ENCODE peak calls at places on chromosomes 4 and X, in ten cellular contexts. Y is HCT116, Z is MM.1S, N is mesenchymal stem cell, S is mammary epithelial cell, R is IMR-90, L is endothelial cell of umbilical vein, D is fibroblast of lung, W is H9, F is PC-9. B is an unnamed sample.

GRCh38 chr4:182695009-182695408 is 222.2 kb downstream of the DCTD start:
- DNase-seq in Y (no peak), Z (no peak), N (no peak), S (no peak), R (no peak), L (no peak), D (no peak), W (no peak), F (no peak), B (no peak)

GRCh38 chr4:1964443-1964842 is 44.3 kb downstream of the NELFA start:
- DNase-seq in Y (no peak), Z (no peak), N (no peak), S (no peak), R (no peak), L (no peak), D (no peak), W (no peak), F (no peak), B (no peak)

GRCh38 chrX:40945366-40945713 is 139.9 kb upstream of the USP9X start:
- DNase-seq in Y (peak; percentile 21), Z (no peak), N (peak; percentile 75), S (peak; percentile 63), R (peak; percentile 87), L (peak; percentile 76), D (peak; percentile 90), W (no peak), F (peak; percentile 69), B (peak; percentile 84)

GRCh38 chr4:103996637-103997036 is 276.9 kb upstream of the TACR3 start:
- DNase-seq in Y (peak; percentile 78), Z (no peak), N (peak; percentile 91), S (peak; percentile 94), R (no peak), L (no peak), D (peak; percentile 42), W (peak; percentile 82), F (peak; percentile 50), B (peak; percentile 86)

GRCh38 chr4:6032249-6033244 is 14.3 kb upstream of the C4orf50 start:
- DNase-seq in Y (no peak), Z (peak; percentile 29), N (no peak), S (no peak), R (no peak), L (no peak), D (no peak), W (no peak), F (no peak), B (peak; percentile 19)

GRCh38 chrX:283115-283845 is 2.1 kb downstream of the PLCXD1 start:
- DNase-seq in Y (peak; percentile 60), Z (peak; percentile 88), N (peak; percentile 90), S (peak; percentile 73), R (peak; percentile 83), L (peak; percentile 89), D (peak; percentile 86), W (peak; percentile 96), F (peak; percentile 57), B (peak; percentile 78)

GRCh38 chr4:59380841-59381366 is 1819.2 kb upstream of the ADGRL3 start:
- DNase-seq in Y (no peak), Z (no peak), N (no peak), S (peak; percentile 3), R (no peak), L (no peak), D (no peak), W (no peak), F (no peak), B (no peak)

GRCh38 chr4:15779336-15779735 is 1.2 kb downstream of the CD38 start:
- DNase-seq in Y (no peak), Z (no peak), N (peak; percentile 88), S (peak; percentile 62), R (peak; percentile 53), L (peak; percentile 60), D (peak; percentile 67), W (peak; percentile 51), F (no peak), B (peak; percentile 42)

GRCh38 chr4:140174535-140174934 is 20.6 kb upstream of the MAML3 start:
- DNase-seq in Y (no peak), Z (peak; percentile 26), N (no peak), S (no peak), R (no peak), L (no peak), D (no peak), W (no peak), F (no peak), B (no peak)

GRCh38 chrX:16897445-16897844 is 27.3 kb upstream of the RBBP7 start:
- DNase-seq in Y (no peak), Z (no peak), N (no peak), S (no peak), R (no peak), L (no peak), D (no peak), W (peak; percentile 42), F (no peak), B (no peak)

GRCh38 chr4:156803056-156803455 is 168.5 kb downstream of the PDGFC start:
- DNase-seq in Y (no peak), Z (no peak), N (no peak), S (peak; percentile 19), R (peak; percentile 66), L (no peak), D (peak; percentile 66), W (no peak), F (no peak), B (peak; percentile 9)

GRCh38 chrX:21658152-21658737 is at the start of gene KLHL34:
- DNase-seq in Y (no peak), Z (no peak), N (no peak), S (no peak), R (no peak), L (no peak), D (no peak), W (no peak), F (no peak), B (no peak)

GRCh38 chr4:147492761-147493160 is 11.9 kb downstream of the EDNRA start:
- DNase-seq in Y (no peak), Z (no peak), N (peak; percentile 94), S (no peak), R (peak; percentile 87), L (peak; percentile 36), D (peak; percentile 94), W (no peak), F (no peak), B (peak; percentile 86)

GRCh38 chr4:158739600-158739999 is 16.4 kb upstream of the PPID start:
- DNase-seq in Y (no peak), Z (no peak), N (no peak), S (no peak), R (no peak), L (no peak), D (no peak), W (no peak), F (no peak), B (no peak)

DNA sequence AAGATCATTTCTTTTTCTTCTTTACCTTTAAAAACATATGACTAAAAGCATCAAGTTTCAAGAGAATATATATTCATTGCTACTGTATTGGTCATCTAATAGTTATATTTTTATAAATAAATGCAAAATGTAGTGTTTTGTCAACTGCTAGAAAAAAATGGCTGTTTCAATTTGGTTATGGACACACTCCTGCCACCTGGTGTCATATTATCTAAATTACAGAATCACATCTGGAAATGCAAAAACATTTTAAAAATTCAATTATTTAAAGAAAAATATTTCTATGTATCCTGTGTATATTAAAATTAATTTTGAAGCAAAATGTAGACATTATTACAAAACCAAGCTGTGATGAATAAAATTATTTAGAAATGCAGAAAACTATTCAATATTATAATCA is 329.4 kb upstream of the PCDH18 start:
- DNase-seq in Y (no peak), Z (peak; percentile 33), N (peak; percentile 24), S (no peak), R (peak; percentile 29), L (peak; percentile 32), D (peak; percentile 60), W (no peak), F (no peak), B (no peak)
- H3K4me2 ChIP-seq in Y (no peak overlapping the region), Z (no peak overlapping the region), N (no peak overlapping the region), S (no peak overlapping the region), R (no peak overlapping the region), L (no peak overlapping the region), D (no peak overlapping the region), W (no peak overlapping the region), F (no peak overlapping the region), B (no peak overlapping the region)

DNA sequence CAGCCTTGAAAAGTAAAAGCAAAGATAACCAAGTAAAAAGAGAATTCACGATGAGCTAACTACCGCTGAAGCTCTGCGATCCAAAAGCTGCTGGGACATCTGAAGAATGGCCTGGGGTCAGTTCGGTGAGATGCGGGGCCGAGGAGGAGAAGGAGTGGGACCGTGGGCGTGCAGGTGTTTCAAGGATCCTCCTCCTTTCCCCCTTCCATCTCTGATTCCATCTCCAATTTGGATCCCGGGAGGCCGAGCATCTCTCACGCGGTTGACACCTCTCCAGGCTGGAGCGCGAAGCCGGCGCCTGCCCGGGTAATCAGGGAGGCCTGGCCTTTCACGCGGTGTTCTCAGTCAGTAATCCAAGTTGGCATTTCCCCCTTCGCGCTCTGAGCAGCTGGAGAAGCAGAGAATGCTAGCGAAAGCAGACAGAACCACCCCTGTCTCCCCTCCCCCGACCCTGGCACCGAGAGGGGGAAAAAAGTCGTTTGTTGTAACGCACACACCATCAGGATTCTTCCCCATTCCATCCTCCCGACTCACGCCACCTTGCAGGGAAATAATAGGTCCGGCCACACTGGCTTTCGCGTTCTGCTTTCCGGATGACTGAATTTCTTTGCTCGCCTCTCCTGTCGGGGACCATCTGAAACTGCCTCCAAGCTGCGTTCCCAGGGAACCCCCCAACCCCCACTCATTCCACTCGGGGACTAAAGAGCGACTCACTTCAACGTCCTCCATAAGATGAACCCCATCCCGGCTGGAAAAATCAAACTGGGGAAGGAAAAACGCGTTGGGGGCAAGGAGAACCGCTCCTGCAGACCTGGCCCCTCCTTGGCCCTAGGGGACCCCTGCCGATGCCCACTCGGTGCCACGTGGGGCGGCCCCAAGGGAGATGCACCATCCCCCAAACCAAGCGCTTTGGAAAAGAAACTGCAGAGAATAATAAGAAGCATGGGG is 6.5 kb downstream of the NEUROG2 start:
- DNase-seq in Y (no peak), Z (no peak), N (no peak), S (no peak), R (peak; percentile 20), L (no peak), D (no peak), W (peak; percentile 49), F (no peak), B (peak; percentile 11)
- H3K4me2 ChIP-seq in Y (peak overlapping the region; percentile 9), Z (peak overlapping the region; percentile 39), N (peak overlapping the region; percentile 68), S (peak overlapping the region; percentile 85), R (peak overlapping the region; percentile 72), L (no peak overlapping the region), D (peak overlapping the region; percentile 59), W (peak overlapping the region; percentile 73), F (peak overlapping the region; percentile 57), B (peak overlapping the region; percentile 75)

GRCh38 chrX:31318866-31319265 is 247.0 kb upstream of the FTHL17 start:
- DNase-seq in Y (no peak), Z (no peak), N (no peak), S (no peak), R (no peak), L (no peak), D (no peak), W (no peak), F (no peak), B (no peak)
- H3K4me2 ChIP-seq in Y (no peak overlapping the region), Z (no peak overlapping the region), N (no peak overlapping the region), S (no peak overlapping the region), R (no peak overlapping the region), L (no peak overlapping the region), D (no peak overlapping the region), W (no peak overlapping the region), F (no peak overlapping the region), B (no peak overlapping the region)

DNA sequence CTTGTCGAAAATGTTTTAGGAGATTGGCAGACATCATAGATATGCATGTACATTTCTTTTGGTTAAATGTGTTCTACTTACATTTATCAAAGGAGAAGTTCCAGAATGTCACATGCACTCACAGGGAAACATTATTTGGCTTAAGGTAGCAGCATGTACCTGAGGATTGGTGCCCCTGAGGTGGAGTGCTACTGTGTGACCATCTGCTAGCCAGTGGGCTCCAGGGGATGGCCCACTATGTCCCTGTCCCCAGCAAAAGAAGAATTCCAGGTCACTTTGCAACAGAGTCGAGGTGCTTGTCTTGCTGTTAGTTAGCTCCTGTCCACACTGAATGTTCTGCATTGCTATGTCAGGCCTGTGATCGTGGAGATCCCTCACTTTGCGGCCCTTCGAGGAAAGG is 283.2 kb downstream of the ANK2 start:
- DNase-seq in Y (no peak), Z (no peak), N (no peak), S (no peak), R (no peak), L (no peak), D (no peak), W (no peak), F (no peak), B (no peak)
- H3K4me2 ChIP-seq in Y (no peak overlapping the region), Z (no peak overlapping the region), N (no peak overlapping the region), S (no peak overlapping the region), R (no peak overlapping the region), L (no peak overlapping the region), D (no peak overlapping the region), W (no peak overlapping the region), F (no peak overlapping the region), B (no peak overlapping the region)

B was measured in astrocyte.